ENCODE peak calls at places on chromosomes 11 and 22, in five cellular contexts. P, N, A, B and O are unnamed samples.
A peak's percentile ranks its signal among the peaks of the same experiment; 100 is the strongest.

GRCh38 chr22:25726241-25726640 is 15.7 kb upstream of the MYO18B start:
- DNase-seq in P (no peak), N (no peak), A (no peak), B (no peak), O (no peak)

GRCh38 chr11:111526501-111526900 is 11.9 kb downstream of the HOATZ start:
- DNase-seq in P (peak; percentile 23), N (no peak), A (no peak), B (no peak), O (no peak)

GRCh38 chr11:78935408-78936101 is 360.9 kb upstream of the NARS2 start:
- DNase-seq in P (no peak), N (no peak), A (no peak), B (no peak), O (no peak)

GRCh38 chr11:86931965-86932332 is 23.2 kb downstream of the FZD4 start:
- DNase-seq in P (no peak), N (no peak), A (no peak), B (no peak), O (no peak)

GRCh38 chr11:102279641-102280170 is 37.6 kb upstream of the BIRC3 start:
- DNase-seq in P (no peak), N (no peak), A (no peak), B (no peak), O (no peak)

GRCh38 chr11:33227578-33228261 is 29.5 kb upstream of the HIPK3 start:
- DNase-seq in P (no peak), N (no peak), A (peak; percentile 19), B (no peak), O (no peak)

GRCh38 chr11:8717876-8718753 is 35.5 kb downstream of the RPL27A start:
- DNase-seq in P (no peak), N (no peak), A (peak; percentile 79), B (no peak), O (peak; percentile 24)

GRCh38 chr11:96054870-96055705 is 131.2 kb upstream of the MTMR2 start:
- DNase-seq in P (no peak), N (no peak), A (no peak), B (no peak), O (no peak)

GRCh38 chr11:27427183-27427980 is 45.2 kb downstream of the LGR4 start:
- DNase-seq in P (no peak), N (no peak), A (no peak), B (no peak), O (no peak)

GRCh38 chr11:20443596-20443995 is 56.1 kb downstream of the PRMT3 start:
- DNase-seq in P (no peak), N (no peak), A (no peak), B (no peak), O (no peak)

GRCh38 chr11:61486004-61486615 is 22.4 kb upstream of the LRRC10B start:
- DNase-seq in P (no peak), N (no peak), A (no peak), B (no peak), O (no peak)

GRCh38 chr11:4072668-4073285 is 21.8 kb upstream of the RRM1 start:
- DNase-seq in P (peak; percentile 46), N (no peak), A (no peak), B (no peak), O (no peak)

GRCh38 chr11:36296925-36297604 is 977 bp downstream of the PRR5L start:
- DNase-seq in P (no peak), N (no peak), A (no peak), B (no peak), O (no peak)

GRCh38 chr11:116960916-116961315 is 123.5 kb upstream of the APOA1 start:
- DNase-seq in P (no peak), N (no peak), A (peak; percentile 31), B (no peak), O (no peak)

GRCh38 chr11:113446112-113446511 is 29.1 kb downstream of the DRD2 start:
- DNase-seq in P (no peak), N (no peak), A (no peak), B (no peak), O (no peak)

GRCh38 chr11:73384871-73385692 is 8.9 kb downstream of the RELT start:
- DNase-seq in P (no peak), N (peak; percentile 90), A (no peak), B (no peak), O (peak; percentile 82)

GRCh38 chr11:24496728-24497396 is at the start of gene LUZP2:
- DNase-seq in P (no peak), N (peak; percentile 38), A (no peak), B (peak; percentile 66), O (no peak)

GRCh38 chr11:111707039-111707690 is 59.0 kb downstream of the PPP2R1B start:
- DNase-seq in P (no peak), N (no peak), A (peak; percentile 65), B (no peak), O (no peak)

GRCh38 chr11:113274708-113275582 is 39.4 kb upstream of the TTC12 start:
- DNase-seq in P (no peak), N (no peak), A (no peak), B (peak; percentile 56), O (no peak)

GRCh38 chr11:60887531-60887930 is 18.9 kb downstream of the PRPF19 start:
- DNase-seq in P (peak; percentile 66), N (no peak), A (no peak), B (peak; percentile 60), O (no peak)

GRCh38 chr11:34639545-34639944 is 18.7 kb downstream of the EHF start:
- DNase-seq in P (no peak), N (no peak), A (no peak), B (no peak), O (no peak)

GRCh38 chr11:45879803-45880685 is 5.4 kb upstream of the MAPK8IP1 start:
- DNase-seq in P (no peak), N (no peak), A (no peak), B (no peak), O (no peak)

GRCh38 chr22:29722151-29722550 is 2.3 kb downstream of the CABP7 start:
- DNase-seq in P (no peak), N (no peak), A (no peak), B (no peak), O (no peak)

GRCh38 chr22:49302530-49302929 is 525.1 kb downstream of the BRD1 start:
- DNase-seq in P (peak; percentile 0), N (no peak), A (no peak), B (no peak), O (no peak)

GRCh38 chr11:128886401-128887119 is 4.6 kb upstream of the KCNJ5 start:
- DNase-seq in P (no peak), N (no peak), A (no peak), B (no peak), O (no peak)

GRCh38 chr11:66015094-66015881 is 3.5 kb downstream of the CST6 start:
- DNase-seq in P (no peak), N (no peak), A (no peak), B (no peak), O (no peak)

GRCh38 chr22:23862103-23862502 is 4.4 kb downstream of the SLC2A11 start:
- DNase-seq in P (peak; percentile 27), N (peak; percentile 42), A (no peak), B (peak; percentile 55), O (no peak)

DNA sequence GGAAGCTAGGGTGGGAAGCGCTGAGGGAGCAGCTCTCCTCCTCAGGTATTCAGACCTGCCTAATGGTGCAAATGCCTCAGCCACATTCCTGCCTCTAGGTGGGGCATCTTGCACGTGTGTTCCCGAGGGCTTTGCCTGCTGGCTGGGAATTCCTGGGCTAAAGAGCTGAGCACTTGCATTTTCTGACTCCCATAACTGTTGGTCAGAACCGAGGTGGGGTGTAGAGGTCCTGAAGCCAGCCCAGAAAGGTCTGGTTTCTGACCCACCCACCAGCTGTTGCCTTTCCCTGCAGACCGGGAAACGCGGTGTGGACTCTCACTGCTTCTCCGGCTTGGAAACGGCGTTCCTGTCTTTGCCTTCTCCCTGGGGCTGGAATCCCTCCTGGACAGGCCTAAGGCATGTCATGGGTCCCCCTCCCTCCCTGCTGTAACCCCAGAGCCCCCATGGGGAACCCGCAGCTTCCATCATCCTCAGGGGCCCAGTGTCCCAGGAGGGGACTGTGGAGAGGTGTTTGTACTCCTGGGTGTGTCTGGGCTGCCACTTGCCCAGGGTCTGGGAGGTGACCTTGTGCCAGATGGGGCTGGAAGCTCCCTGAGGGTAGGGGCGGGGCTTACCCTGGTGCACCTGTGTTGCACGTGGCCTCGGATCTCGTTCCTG is 24.0 kb upstream of the SMIM38 start:
- DNase-seq in P (no peak), N (peak; percentile 84), A (no peak), B (peak; percentile 89), O (no peak)
- TF ChIP-seq CTCF in P (no peak), N (peak; percentile 82), A (peak; percentile 90), B (peak; percentile 97), O (no peak)

GRCh38 chr11:122933434-122933833 is 48.2 kb downstream of the BSX start:
- DNase-seq in P (no peak), N (no peak), A (peak; percentile 41), B (no peak), O (no peak)

GRCh38 chr11:122937978-122938377 is 43.7 kb downstream of the BSX start:
- DNase-seq in P (no peak), N (no peak), A (no peak), B (no peak), O (no peak)

GRCh38 chr11:122938557-122938956 is 43.1 kb downstream of the BSX start:
- DNase-seq in P (no peak), N (no peak), A (no peak), B (no peak), O (no peak)
- TF ChIP-seq CTCF in P (no peak), N (no peak), A (no peak), B (no peak), O (no peak)

DNA sequence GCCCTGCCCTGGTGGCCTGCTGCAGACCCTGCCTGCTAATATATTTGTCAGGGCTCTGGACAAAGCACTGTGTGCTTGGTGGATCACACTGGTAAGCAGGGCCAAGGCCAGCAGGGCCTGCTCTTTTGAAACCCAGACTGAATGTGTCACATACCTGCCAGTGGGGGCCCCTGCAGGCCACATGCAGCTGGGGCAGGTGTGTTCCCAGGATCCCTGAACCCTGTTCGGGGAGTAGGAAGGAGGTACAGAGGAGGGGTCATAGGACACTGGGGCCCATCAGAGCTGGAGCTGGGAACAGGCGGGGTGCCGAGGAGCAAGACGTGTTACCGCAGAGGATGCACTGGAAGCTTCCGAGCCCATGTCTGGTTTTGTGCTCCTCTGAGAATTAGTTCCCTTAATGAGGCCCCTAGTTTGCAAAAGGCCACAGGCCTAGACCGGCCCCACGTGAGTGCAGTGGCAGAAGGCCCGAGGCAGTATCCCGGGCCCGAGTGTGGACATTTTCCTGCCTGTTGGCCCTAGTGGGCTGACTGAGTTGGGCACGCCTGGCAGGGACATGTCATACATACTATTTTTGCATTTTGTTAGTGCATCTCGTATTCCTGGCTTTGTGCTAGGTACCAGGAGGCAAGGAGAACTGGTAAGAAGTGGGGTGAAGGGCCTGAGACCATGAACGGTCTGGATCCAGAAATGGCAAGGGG is 11.2 kb upstream of the ACR start:
- DNase-seq in P (no peak), N (peak; percentile 41), A (no peak), B (no peak), O (no peak)
- TF ChIP-seq CTCF in P (no peak), N (no peak), A (no peak), B (peak; percentile 43), O (no peak)

DNA sequence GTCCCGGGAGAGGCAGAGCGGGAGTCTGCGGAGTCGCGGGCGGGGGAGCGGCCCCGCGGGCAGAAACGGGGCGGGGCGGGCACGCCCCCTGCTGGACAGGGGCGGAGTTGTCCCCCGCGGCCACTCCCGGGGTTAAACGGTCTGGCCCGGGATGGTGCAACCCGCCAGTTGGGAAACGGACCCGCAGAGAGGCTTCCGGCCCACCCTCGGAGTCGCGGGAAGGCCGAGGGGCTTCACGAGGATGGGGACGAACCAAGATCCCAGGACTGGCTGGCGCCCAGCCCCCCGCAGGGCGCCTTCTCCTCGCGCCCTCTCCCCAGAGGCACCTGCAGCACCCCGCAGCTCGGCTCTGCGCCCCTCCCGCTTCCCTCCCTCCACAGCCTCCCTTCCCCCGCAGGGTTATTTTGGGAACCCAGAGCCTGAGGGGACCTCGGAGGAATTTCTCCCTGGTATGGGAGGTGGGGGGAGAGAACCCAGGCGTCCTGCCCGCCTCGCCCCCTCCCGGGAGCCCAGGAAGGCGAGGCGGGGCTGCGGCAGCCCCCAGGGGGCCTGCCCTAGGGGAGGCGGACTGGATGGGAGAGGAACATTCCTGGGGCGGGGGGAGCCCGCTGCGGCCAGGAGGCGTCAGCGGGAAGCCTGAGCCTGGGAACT is 877 bp downstream of the RASGRP2 start:
- DNase-seq in P (peak; percentile 77), N (peak; percentile 87), A (no peak), B (peak; percentile 94), O (peak; percentile 89)
- TF ChIP-seq CTCF in P (peak; percentile 90), N (peak; percentile 92), A (peak; percentile 73), B (no peak), O (peak; percentile 85)